ENCODE peak calls at places on chromosomes 12 and 14, in nine cellular contexts. I is kidney epithelial cell; Q is GM13976; N is ureter; X is substantia nigra; U is renal cortical epithelial cell; B is CD8-positive, alpha-beta memory T cell; V is choroid plexus epithelial cell; M is SIG-M5. C is an unnamed sample.

GRCh38 chr12:1977588-1977987 is 26.7 kb downstream of the DCP1B start:
- DNase-seq in I (no peak), Q (no peak), N (no peak), X (no peak), U (no peak), B (no peak), V (no peak), M (no peak), C (no peak)

GRCh38 chr14:60051690-60052324 is 39.9 kb upstream of the PCNX4 start:
- DNase-seq in I (no peak), Q (no peak), N (no peak), X (no peak), U (no peak), B (no peak), V (peak; percentile 2), M (no peak), C (no peak)

GRCh38 chr12:7289743-7290142 is 14.1 kb upstream of the ACSM4 start:
- DNase-seq in I (no peak), Q (no peak), N (no peak), X (no peak), U (no peak), B (no peak), V (peak; percentile 3), M (no peak), C (no peak)

GRCh38 chr12:123934829-123935228 is 37.8 kb downstream of the CCDC92 start:
- DNase-seq in I (no peak), Q (no peak), N (no peak), X (no peak), U (no peak), B (no peak), V (peak; percentile 82), M (no peak), C (no peak)

GRCh38 chr14:32068708-32069107 is 8.4 kb upstream of the ARHGAP5 start:
- DNase-seq in I (no peak), Q (no peak), N (no peak), X (no peak), U (no peak), B (no peak), V (no peak), M (no peak), C (no peak)

GRCh38 chr14:77372304-77372841 is 4.5 kb downstream of the TMED8 start:
- DNase-seq in I (no peak), Q (peak; percentile 60), N (no peak), X (no peak), U (peak; percentile 87), B (no peak), V (peak; percentile 47), M (no peak), C (peak; percentile 58)

GRCh38 chr14:81805785-81806184 is 272.1 kb upstream of the SEL1L start:
- DNase-seq in I (no peak), Q (no peak), N (no peak), X (no peak), U (no peak), B (no peak), V (no peak), M (no peak), C (no peak)

GRCh38 chr12:124852329-124852831 is 11.3 kb downstream of the SCARB1 start:
- DNase-seq in I (no peak), Q (no peak), N (peak; percentile 72), X (no peak), U (peak; percentile 25), B (no peak), V (peak; percentile 72), M (no peak), C (peak; percentile 19)

GRCh38 chr12:76187177-76187576 is 102.7 kb upstream of the NAP1L1 start:
- DNase-seq in I (no peak), Q (no peak), N (no peak), X (no peak), U (no peak), B (no peak), V (no peak), M (no peak), C (no peak)

GRCh38 chr12:132162508-132163031 is 18.3 kb downstream of the NOC4L start:
- DNase-seq in I (no peak), Q (no peak), N (no peak), X (no peak), U (peak; percentile 81), B (no peak), V (peak; percentile 86), M (no peak), C (peak; percentile 44)

GRCh38 chr14:81474156-81474492 is 59.5 kb downstream of the SEL1L start:
- DNase-seq in I (no peak), Q (peak; percentile 52), N (no peak), X (no peak), U (no peak), B (no peak), V (no peak), M (no peak), C (no peak)

GRCh38 chr14:100571837-100572236 is 15.4 kb downstream of the BEGAIN start:
- DNase-seq in I (no peak), Q (no peak), N (no peak), X (no peak), U (no peak), B (no peak), V (no peak), M (no peak), C (no peak)

GRCh38 chr12:26097046-26097878 is 27.6 kb downstream of the BHLHE41 start:
- DNase-seq in I (no peak), Q (peak; percentile 61), N (peak; percentile 76), X (peak; percentile 43), U (peak; percentile 74), B (peak; percentile 23), V (peak; percentile 87), M (no peak), C (peak; percentile 81)

GRCh38 chr12:4685317-4685716 is 34.9 kb upstream of the GALNT8 start:
- DNase-seq in I (no peak), Q (no peak), N (no peak), X (no peak), U (no peak), B (no peak), V (no peak), M (no peak), C (no peak)

GRCh38 chr14:89625208-89625987 is 208.4 kb upstream of the FOXN3 start:
- DNase-seq in I (no peak), Q (no peak), N (no peak), X (peak; percentile 15), U (no peak), B (no peak), V (no peak), M (no peak), C (no peak)

GRCh38 chr12:109833307-109834189 is at the start of gene TRPV4:
- DNase-seq in I (no peak), Q (no peak), N (no peak), X (no peak), U (no peak), B (no peak), V (peak; percentile 42), M (no peak), C (peak; percentile 31)

GRCh38 chr14:66572836-66573235 is 64.9 kb downstream of the GPHN start:
- DNase-seq in I (no peak), Q (no peak), N (no peak), X (no peak), U (peak; percentile 27), B (no peak), V (peak; percentile 28), M (no peak), C (peak; percentile 25)

GRCh38 chr12:6039894-6040601 is 84.4 kb downstream of the VWF start:
- DNase-seq in I (no peak), Q (peak; percentile 72), N (peak; percentile 59), X (peak; percentile 27), U (peak; percentile 60), B (peak; percentile 26), V (peak; percentile 87), M (no peak), C (peak; percentile 71)

GRCh38 chr14:33165144-33165925 is 226.7 kb downstream of the NPAS3 start:
- DNase-seq in I (no peak), Q (no peak), N (no peak), X (no peak), U (peak; percentile 46), B (no peak), V (peak; percentile 28), M (no peak), C (no peak)

GRCh38 chr14:60094306-60094897 is 2.7 kb downstream of the PCNX4 start:
- DNase-seq in I (no peak), Q (no peak), N (no peak), X (no peak), U (peak; percentile 80), B (no peak), V (peak; percentile 94), M (no peak), C (peak; percentile 86)

GRCh38 chr12:13206560-13206897 is 10.0 kb downstream of the EMP1 start:
- DNase-seq in I (no peak), Q (no peak), N (no peak), X (no peak), U (no peak), B (no peak), V (no peak), M (no peak), C (no peak)

GRCh38 chr14:50336428-50336827 is 24.3 kb downstream of the DMAC2L start:
- DNase-seq in I (no peak), Q (no peak), N (no peak), X (no peak), U (no peak), B (no peak), V (no peak), M (no peak), C (no peak)

GRCh38 chr14:101242442-101243385 is 318.6 kb upstream of the DIO3 start:
- DNase-seq in I (no peak), Q (no peak), N (no peak), X (no peak), U (no peak), B (no peak), V (no peak), M (no peak), C (no peak)

GRCh38 chr12:1046727-1047126 is 55.7 kb downstream of the ERC1 start:
- DNase-seq in I (no peak), Q (no peak), N (no peak), X (no peak), U (no peak), B (no peak), V (no peak), M (no peak), C (no peak)

GRCh38 chr12:111024205-111024794 is 103.9 kb upstream of the MYL2 start:
- DNase-seq in I (no peak), Q (peak; percentile 82), N (peak; percentile 64), X (peak; percentile 24), U (no peak), B (peak; percentile 12), V (peak; percentile 50), M (no peak), C (peak; percentile 51)

GRCh38 chr14:103528512-103529382 is at the start of gene TRMT61A:
- DNase-seq in I (no peak), Q (peak; percentile 97), N (peak; percentile 93), X (peak; percentile 63), U (peak; percentile 78), B (peak; percentile 73), V (peak; percentile 93), M (no peak), C (peak; percentile 86)

GRCh38 chr14:96623676-96624484 is 121.7 kb downstream of the PAPOLA start:
- DNase-seq in I (no peak), Q (no peak), N (no peak), X (no peak), U (no peak), B (no peak), V (no peak), M (no peak), C (no peak)

GRCh38 chr12:4829793-4830162 is 79.9 kb upstream of the KCNA1 start:
- DNase-seq in I (no peak), Q (peak; percentile 42), N (no peak), X (no peak), U (no peak), B (no peak), V (no peak), M (no peak), C (no peak)

GRCh38 chr14:68362841-68363240 is 430.0 kb downstream of the ZFP36L1 start:
- DNase-seq in I (no peak), Q (no peak), N (no peak), X (no peak), U (no peak), B (no peak), V (no peak), M (no peak), C (no peak)

GRCh38 chr12:66087365-66087943 is 43.1 kb downstream of the LLPH start:
- DNase-seq in I (no peak), Q (peak; percentile 57), N (peak; percentile 62), X (peak; percentile 4), U (peak; percentile 58), B (peak; percentile 5), V (peak; percentile 86), M (no peak), C (peak; percentile 69)

GRCh38 chr12:54360717-54361456 is 3.4 kb downstream of the GPR84 start:
- DNase-seq in I (peak; percentile 48), Q (peak; percentile 59), N (peak; percentile 67), X (peak; percentile 66), U (peak; percentile 78), B (no peak), V (peak; percentile 89), M (no peak), C (peak; percentile 78)